ENCODE peak calls at places on chromosomes 1 and 21, in eight cellular contexts. One of them, this sample, is unnamed.

GRCh38 chr1:54949971-54950360 is 30.5 kb upstream of the TMEM61 start:
- DNase-seq in psoas muscle: no peak
- DNase-seq in prostate gland: no peak
- DNase-seq in stomach: no peak
- DNase-seq in sigmoid colon: no peak
- DNase-seq in right atrium auricular region: no peak
- DNase-seq in body of pancreas: no peak
- DNase-seq in left lung: no peak
- DNase-seq in this sample: no peak

GRCh38 chr1:43063394-43064219 is 104.9 kb upstream of the SLC2A1 start:
- DNase-seq in psoas muscle: no peak
- DNase-seq in prostate gland: no peak
- DNase-seq in stomach: no peak
- DNase-seq in sigmoid colon: no peak
- DNase-seq in right atrium auricular region: no peak
- DNase-seq in body of pancreas: no peak
- DNase-seq in left lung: no peak
- DNase-seq in this sample: no peak

GRCh38 chr21:43864313-43864805 is 664 bp upstream of the AGPAT3 start:
- DNase-seq in psoas muscle: peak; percentile 48
- DNase-seq in prostate gland: peak; percentile 49
- DNase-seq in stomach: peak; percentile 79
- DNase-seq in sigmoid colon: peak; percentile 70
- DNase-seq in right atrium auricular region: no peak
- DNase-seq in body of pancreas: peak; percentile 82
- DNase-seq in left lung: peak; percentile 59
- DNase-seq in this sample: no peak

GRCh38 chr1:20346433-20346832 is 55.8 kb downstream of the VWA5B1 start:
- DNase-seq in psoas muscle: no peak
- DNase-seq in prostate gland: no peak
- DNase-seq in stomach: no peak
- DNase-seq in sigmoid colon: no peak
- DNase-seq in right atrium auricular region: no peak
- DNase-seq in body of pancreas: no peak
- DNase-seq in left lung: no peak
- DNase-seq in this sample: no peak

GRCh38 chr1:153777648-153778047 is 2.4 kb downstream of the SLC27A3 start:
- DNase-seq in psoas muscle: no peak
- DNase-seq in prostate gland: no peak
- DNase-seq in stomach: peak; percentile 78
- DNase-seq in sigmoid colon: no peak
- DNase-seq in right atrium auricular region: no peak
- DNase-seq in body of pancreas: peak; percentile 72
- DNase-seq in left lung: no peak
- DNase-seq in this sample: no peak

GRCh38 chr1:41282679-41283317 is 40.7 kb upstream of the SCMH1 start:
- DNase-seq in psoas muscle: peak; percentile 24
- DNase-seq in prostate gland: no peak
- DNase-seq in stomach: peak; percentile 34
- DNase-seq in sigmoid colon: no peak
- DNase-seq in right atrium auricular region: no peak
- DNase-seq in body of pancreas: peak; percentile 45
- DNase-seq in left lung: no peak
- DNase-seq in this sample: no peak

GRCh38 chr1:113701429-113701828 is 57.9 kb downstream of the PHTF1 start:
- DNase-seq in psoas muscle: no peak
- DNase-seq in prostate gland: no peak
- DNase-seq in stomach: no peak
- DNase-seq in sigmoid colon: no peak
- DNase-seq in right atrium auricular region: no peak
- DNase-seq in body of pancreas: no peak
- DNase-seq in left lung: no peak
- DNase-seq in this sample: no peak

GRCh38 chr1:111538343-111539035 is 35.1 kb upstream of the ADORA3 start:
- DNase-seq in psoas muscle: no peak
- DNase-seq in prostate gland: no peak
- DNase-seq in stomach: no peak
- DNase-seq in sigmoid colon: no peak
- DNase-seq in right atrium auricular region: no peak
- DNase-seq in body of pancreas: no peak
- DNase-seq in left lung: no peak
- DNase-seq in this sample: no peak

GRCh38 chr1:110187139-110187890 is 22.8 kb upstream of the KCNC4 start:
- DNase-seq in psoas muscle: no peak
- DNase-seq in prostate gland: no peak
- DNase-seq in stomach: no peak
- DNase-seq in sigmoid colon: no peak
- DNase-seq in right atrium auricular region: no peak
- DNase-seq in body of pancreas: peak; percentile 51
- DNase-seq in left lung: no peak
- DNase-seq in this sample: no peak

GRCh38 chr21:31180256-31181088 is 142.2 kb upstream of the KRTAP19-8 start:
- DNase-seq in psoas muscle: no peak
- DNase-seq in prostate gland: no peak
- DNase-seq in stomach: no peak
- DNase-seq in sigmoid colon: no peak
- DNase-seq in right atrium auricular region: no peak
- DNase-seq in body of pancreas: no peak
- DNase-seq in left lung: no peak
- DNase-seq in this sample: no peak

GRCh38 chr1:29518183-29518835 is 282.0 kb downstream of the PTPRU start:
- DNase-seq in psoas muscle: no peak
- DNase-seq in prostate gland: no peak
- DNase-seq in stomach: peak; percentile 10
- DNase-seq in sigmoid colon: peak; percentile 21
- DNase-seq in right atrium auricular region: peak; percentile 36
- DNase-seq in body of pancreas: no peak
- DNase-seq in left lung: no peak
- DNase-seq in this sample: no peak

GRCh38 chr1:156658496-156658895 is 16.6 kb downstream of the BCAN start:
- DNase-seq in psoas muscle: no peak
- DNase-seq in prostate gland: no peak
- DNase-seq in stomach: no peak
- DNase-seq in sigmoid colon: no peak
- DNase-seq in right atrium auricular region: no peak
- DNase-seq in body of pancreas: no peak
- DNase-seq in left lung: no peak
- DNase-seq in this sample: no peak

GRCh38 chr21:43881283-43881682 is 16.3 kb downstream of the AGPAT3 start:
- DNase-seq in psoas muscle: no peak
- DNase-seq in prostate gland: no peak
- DNase-seq in stomach: no peak
- DNase-seq in sigmoid colon: no peak
- DNase-seq in right atrium auricular region: no peak
- DNase-seq in body of pancreas: no peak
- DNase-seq in left lung: peak; percentile 11
- DNase-seq in this sample: no peak

GRCh38 chr1:22696610-22697009 is 14.0 kb upstream of the EPHB2 start:
- DNase-seq in psoas muscle: no peak
- DNase-seq in prostate gland: no peak
- DNase-seq in stomach: no peak
- DNase-seq in sigmoid colon: no peak
- DNase-seq in right atrium auricular region: no peak
- DNase-seq in body of pancreas: no peak
- DNase-seq in left lung: no peak
- DNase-seq in this sample: no peak

GRCh38 chr21:34128674-34129038 is 55.3 kb downstream of the MRPS6 start:
- DNase-seq in psoas muscle: no peak
- DNase-seq in prostate gland: no peak
- DNase-seq in stomach: no peak
- DNase-seq in sigmoid colon: no peak
- DNase-seq in right atrium auricular region: no peak
- DNase-seq in body of pancreas: no peak
- DNase-seq in left lung: no peak
- DNase-seq in this sample: no peak
- H3K4me1 ChIP-seq in psoas muscle: peaks cover 69% of the 10 kb centered on the region
- H3K4me1 ChIP-seq in prostate gland: no peaks in the 10 kb centered on the region
- H3K4me1 ChIP-seq in stomach: peaks cover 73% of the 10 kb centered on the region
- H3K4me1 ChIP-seq in sigmoid colon: peaks cover 84% of the 10 kb centered on the region
- H3K4me1 ChIP-seq in right atrium auricular region: peaks cover 61% of the 10 kb centered on the region
- H3K4me1 ChIP-seq in body of pancreas: peaks cover 31% of the 10 kb centered on the region
- H3K4me1 ChIP-seq in left lung: peaks cover 17% of the 10 kb centered on the region
- H3K4me1 ChIP-seq in this sample: peaks cover 64% of the 10 kb centered on the region

GRCh38 chr1:205345761-205346160 is 11.0 kb downstream of the KLHDC8A start:
- DNase-seq in psoas muscle: no peak
- DNase-seq in prostate gland: no peak
- DNase-seq in stomach: no peak
- DNase-seq in sigmoid colon: no peak
- DNase-seq in right atrium auricular region: no peak
- DNase-seq in body of pancreas: no peak
- DNase-seq in left lung: no peak
- DNase-seq in this sample: no peak

GRCh38 chr1:205344010-205344808 is 12.5 kb downstream of the KLHDC8A start:
- DNase-seq in psoas muscle: peak; percentile 30
- DNase-seq in prostate gland: no peak
- DNase-seq in stomach: peak; percentile 66
- DNase-seq in sigmoid colon: no peak
- DNase-seq in right atrium auricular region: no peak
- DNase-seq in body of pancreas: peak; percentile 45
- DNase-seq in left lung: no peak
- DNase-seq in this sample: peak; percentile 16

GRCh38 chr1:205346956-205347574 is 9.7 kb downstream of the KLHDC8A start:
- DNase-seq in psoas muscle: no peak
- DNase-seq in prostate gland: no peak
- DNase-seq in stomach: no peak
- DNase-seq in sigmoid colon: no peak
- DNase-seq in right atrium auricular region: no peak
- DNase-seq in body of pancreas: no peak
- DNase-seq in left lung: no peak
- DNase-seq in this sample: no peak

GRCh38 chr1:205340674-205341073 is 16.0 kb downstream of the KLHDC8A start:
- DNase-seq in psoas muscle: no peak
- DNase-seq in prostate gland: no peak
- DNase-seq in stomach: no peak
- DNase-seq in sigmoid colon: no peak
- DNase-seq in right atrium auricular region: no peak
- DNase-seq in body of pancreas: no peak
- DNase-seq in left lung: no peak
- DNase-seq in this sample: no peak

DNA sequence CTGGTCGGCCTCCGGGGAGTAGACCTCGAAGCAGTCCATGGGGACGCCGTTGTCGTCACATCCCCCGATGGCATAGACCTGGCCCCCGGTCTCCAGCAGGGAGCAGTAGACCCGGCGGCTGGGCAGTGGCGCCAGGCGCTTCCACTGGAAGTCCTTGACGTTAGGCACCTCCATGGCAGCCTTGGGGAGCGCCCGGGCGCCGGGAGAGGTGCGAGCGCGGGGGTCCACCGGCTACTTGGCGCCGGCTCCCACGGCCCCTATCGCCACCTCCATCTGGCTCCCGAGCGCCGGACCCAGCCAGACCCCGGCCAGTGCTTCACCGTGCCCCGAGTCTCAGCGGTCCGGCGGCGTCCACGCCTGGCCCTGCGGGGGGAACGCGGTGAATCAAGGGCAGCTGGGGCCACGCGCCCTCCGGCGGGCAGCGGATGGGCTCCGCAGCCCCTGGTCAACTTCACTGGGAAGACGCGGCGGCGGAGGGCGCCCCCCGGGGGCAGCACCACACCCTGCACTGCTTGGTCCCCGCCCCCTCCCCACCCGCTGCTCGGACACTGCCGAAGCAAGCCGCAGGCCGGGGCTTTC is 13.2 kb downstream of the KLHDC8A start:
- DNase-seq in psoas muscle: no peak
- DNase-seq in prostate gland: no peak
- DNase-seq in stomach: no peak
- DNase-seq in sigmoid colon: no peak
- DNase-seq in right atrium auricular region: no peak
- DNase-seq in body of pancreas: no peak
- DNase-seq in left lung: no peak
- DNase-seq in this sample: no peak
- TF ChIP-seq CTCF in psoas muscle: no peak
- TF ChIP-seq CTCF in prostate gland: no peak
- TF ChIP-seq CTCF in stomach: no peak
- TF ChIP-seq CTCF in sigmoid colon: no peak
- TF ChIP-seq CTCF in right atrium auricular region: no peak
- TF ChIP-seq CTCF in body of pancreas: no peak
- TF ChIP-seq CTCF in left lung: no peak
- TF ChIP-seq CTCF in this sample: peak; percentile 20

GRCh38 chr1:3611170-3612019 is at the start of gene MEGF6:
- DNase-seq in psoas muscle: peak; percentile 69
- DNase-seq in prostate gland: peak; percentile 51
- DNase-seq in stomach: peak; percentile 73
- DNase-seq in sigmoid colon: peak; percentile 83
- DNase-seq in right atrium auricular region: peak; percentile 64
- DNase-seq in body of pancreas: peak; percentile 58
- DNase-seq in left lung: peak; percentile 89
- DNase-seq in this sample: peak; percentile 70
- H3K4me3 ChIP-seq in psoas muscle: peak within 1 kb of the TSS; percentile 63
- H3K4me3 ChIP-seq in prostate gland: peak within 1 kb of the TSS; percentile 35
- H3K4me3 ChIP-seq in stomach: peak within 1 kb of the TSS; percentile 48
- H3K4me3 ChIP-seq in sigmoid colon: peak within 1 kb of the TSS; percentile 51
- H3K4me3 ChIP-seq in right atrium auricular region: peak within 1 kb of the TSS; percentile 56
- H3K4me3 ChIP-seq in body of pancreas: no peak within 1 kb of the TSS
- H3K4me3 ChIP-seq in left lung: peak within 1 kb of the TSS; percentile 50
- H3K4me3 ChIP-seq in this sample: peak within 1 kb of the TSS; percentile 35

DNA sequence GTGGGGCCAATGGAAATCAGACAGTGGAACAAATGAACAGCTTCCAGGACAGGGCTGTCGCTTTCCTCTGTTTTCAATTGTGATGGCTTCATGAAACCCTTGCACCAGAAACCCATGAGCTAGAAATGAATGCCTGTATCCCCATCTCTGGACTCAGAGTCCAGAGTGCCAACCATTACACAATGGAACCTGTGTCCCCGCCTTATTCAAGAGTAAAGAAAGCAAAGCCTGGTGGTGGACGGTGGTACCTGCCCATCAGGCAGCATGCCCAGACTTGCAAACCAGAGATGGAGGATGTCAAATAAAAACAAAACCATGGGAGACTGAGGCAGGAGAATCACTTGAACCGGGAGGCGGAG is 4.4 kb upstream of the CAPN2 start:
- DNase-seq in psoas muscle: no peak
- DNase-seq in prostate gland: no peak
- DNase-seq in stomach: peak; percentile 77
- DNase-seq in sigmoid colon: no peak
- DNase-seq in right atrium auricular region: no peak
- DNase-seq in body of pancreas: peak; percentile 27
- DNase-seq in left lung: no peak
- DNase-seq in this sample: no peak
- H3K4me1 ChIP-seq in psoas muscle: peaks cover 30% of the 10 kb centered on the region
- H3K4me1 ChIP-seq in prostate gland: peaks cover 7% of the 10 kb centered on the region
- H3K4me1 ChIP-seq in stomach: peaks cover 77% of the 10 kb centered on the region
- H3K4me1 ChIP-seq in sigmoid colon: peaks cover 44% of the 10 kb centered on the region
- H3K4me1 ChIP-seq in right atrium auricular region: peaks cover 57% of the 10 kb centered on the region
- H3K4me1 ChIP-seq in body of pancreas: peaks cover 22% of the 10 kb centered on the region
- H3K4me1 ChIP-seq in left lung: peaks cover 14% of the 10 kb centered on the region
- H3K4me1 ChIP-seq in this sample: peaks cover 14% of the 10 kb centered on the region

GRCh38 chr1:168654198-168654910 is 74.7 kb downstream of the DPT start:
- DNase-seq in psoas muscle: no peak
- DNase-seq in prostate gland: no peak
- DNase-seq in stomach: no peak
- DNase-seq in sigmoid colon: no peak
- DNase-seq in right atrium auricular region: no peak
- DNase-seq in body of pancreas: no peak
- DNase-seq in left lung: no peak
- DNase-seq in this sample: no peak

DNA sequence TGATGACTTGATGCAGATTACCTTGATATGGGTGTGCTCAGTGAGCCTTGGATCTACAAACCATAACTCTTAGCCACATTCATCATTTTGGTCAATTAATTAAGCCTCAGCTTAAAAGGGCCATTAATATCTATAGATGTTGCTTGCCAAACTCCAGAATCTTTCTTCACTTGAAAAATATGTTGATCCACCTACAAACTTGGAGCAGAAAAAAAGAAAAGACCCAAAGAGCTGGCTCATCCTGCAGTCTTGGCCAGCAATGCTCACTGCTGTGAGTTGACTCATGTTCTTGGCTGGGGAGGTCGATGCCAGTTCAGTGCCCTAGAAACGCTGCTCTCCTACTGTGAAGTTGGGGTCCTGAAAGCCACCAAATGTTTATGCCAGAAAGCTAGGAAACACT is 75.4 kb downstream of the DPT start:
- DNase-seq in psoas muscle: no peak
- DNase-seq in prostate gland: no peak
- DNase-seq in stomach: no peak
- DNase-seq in sigmoid colon: no peak
- DNase-seq in right atrium auricular region: no peak
- DNase-seq in body of pancreas: no peak
- DNase-seq in left lung: no peak
- DNase-seq in this sample: no peak
- TF ChIP-seq CTCF in psoas muscle: no peak
- TF ChIP-seq CTCF in prostate gland: no peak
- TF ChIP-seq CTCF in stomach: no peak
- TF ChIP-seq CTCF in sigmoid colon: no peak
- TF ChIP-seq CTCF in right atrium auricular region: no peak
- TF ChIP-seq CTCF in body of pancreas: no peak
- TF ChIP-seq CTCF in left lung: no peak
- TF ChIP-seq CTCF in this sample: no peak

This sample was measured in CD8-positive, alpha-beta T cell.